ENCODE peak calls at places on chromosomes 6 and 20, in ten cellular contexts. One of them, this sample, is unnamed.

GRCh38 chr6:41571066-41571780 is 25.0 kb downstream of the FOXP4 start:
- DNase-seq in HCT116: no peak
- DNase-seq in upper lobe of right lung: no peak
- DNase-seq in breast epithelium: no peak
- DNase-seq in transverse colon: no peak
- DNase-seq in CD8-positive, alpha-beta T cell: no peak
- DNase-seq in OCI-LY7: no peak
- DNase-seq in mesendoderm: no peak
- DNase-seq in Peyer's patch: no peak
- DNase-seq in IMR-90: no peak
- DNase-seq in this sample: no peak

GRCh38 chr6:27684264-27685211 is 211.6 kb upstream of the ZNF184 start:
- DNase-seq in HCT116: peak
- DNase-seq in upper lobe of right lung: no peak
- DNase-seq in breast epithelium: no peak
- DNase-seq in transverse colon: peak
- DNase-seq in CD8-positive, alpha-beta T cell: peak
- DNase-seq in OCI-LY7: peak
- DNase-seq in mesendoderm: peak
- DNase-seq in Peyer's patch: no peak
- DNase-seq in IMR-90: peak
- DNase-seq in this sample: peak

GRCh38 chr6:165049362-165049761 is 260.0 kb downstream of the C6orf118 start:
- DNase-seq in HCT116: peak
- DNase-seq in upper lobe of right lung: no peak
- DNase-seq in breast epithelium: no peak
- DNase-seq in transverse colon: no peak
- DNase-seq in CD8-positive, alpha-beta T cell: no peak
- DNase-seq in OCI-LY7: peak
- DNase-seq in mesendoderm: peak
- DNase-seq in Peyer's patch: no peak
- DNase-seq in IMR-90: no peak
- DNase-seq in this sample: no peak

GRCh38 chr6:85866373-85866740 is 223.7 kb upstream of the SYNCRIP start:
- DNase-seq in HCT116: no peak
- DNase-seq in upper lobe of right lung: no peak
- DNase-seq in breast epithelium: no peak
- DNase-seq in transverse colon: no peak
- DNase-seq in CD8-positive, alpha-beta T cell: no peak
- DNase-seq in OCI-LY7: no peak
- DNase-seq in mesendoderm: no peak
- DNase-seq in Peyer's patch: no peak
- DNase-seq in IMR-90: peak
- DNase-seq in this sample: no peak

GRCh38 chr6:11008821-11009220 is 35.3 kb downstream of the ELOVL2 start:
- DNase-seq in HCT116: no peak
- DNase-seq in upper lobe of right lung: no peak
- DNase-seq in breast epithelium: no peak
- DNase-seq in transverse colon: no peak
- DNase-seq in CD8-positive, alpha-beta T cell: no peak
- DNase-seq in OCI-LY7: no peak
- DNase-seq in mesendoderm: no peak
- DNase-seq in Peyer's patch: no peak
- DNase-seq in IMR-90: peak
- DNase-seq in this sample: no peak

GRCh38 chr6:136226027-136226673 is 24.0 kb downstream of the MTFR2 start:
- DNase-seq in HCT116: peak
- DNase-seq in upper lobe of right lung: no peak
- DNase-seq in breast epithelium: peak
- DNase-seq in transverse colon: peak
- DNase-seq in CD8-positive, alpha-beta T cell: peak
- DNase-seq in OCI-LY7: peak
- DNase-seq in mesendoderm: peak
- DNase-seq in Peyer's patch: no peak
- DNase-seq in IMR-90: peak
- DNase-seq in this sample: peak

GRCh38 chr6:14584450-14584849 is 466.9 kb downstream of the CD83 start:
- DNase-seq in HCT116: no peak
- DNase-seq in upper lobe of right lung: no peak
- DNase-seq in breast epithelium: no peak
- DNase-seq in transverse colon: peak
- DNase-seq in CD8-positive, alpha-beta T cell: no peak
- DNase-seq in OCI-LY7: no peak
- DNase-seq in mesendoderm: no peak
- DNase-seq in Peyer's patch: no peak
- DNase-seq in IMR-90: peak
- DNase-seq in this sample: no peak

GRCh38 chr6:88619951-88620350 is 343.5 kb downstream of the RNGTT start:
- DNase-seq in HCT116: no peak
- DNase-seq in upper lobe of right lung: no peak
- DNase-seq in breast epithelium: no peak
- DNase-seq in transverse colon: no peak
- DNase-seq in CD8-positive, alpha-beta T cell: no peak
- DNase-seq in OCI-LY7: peak
- DNase-seq in mesendoderm: no peak
- DNase-seq in Peyer's patch: no peak
- DNase-seq in IMR-90: no peak
- DNase-seq in this sample: no peak

DNA sequence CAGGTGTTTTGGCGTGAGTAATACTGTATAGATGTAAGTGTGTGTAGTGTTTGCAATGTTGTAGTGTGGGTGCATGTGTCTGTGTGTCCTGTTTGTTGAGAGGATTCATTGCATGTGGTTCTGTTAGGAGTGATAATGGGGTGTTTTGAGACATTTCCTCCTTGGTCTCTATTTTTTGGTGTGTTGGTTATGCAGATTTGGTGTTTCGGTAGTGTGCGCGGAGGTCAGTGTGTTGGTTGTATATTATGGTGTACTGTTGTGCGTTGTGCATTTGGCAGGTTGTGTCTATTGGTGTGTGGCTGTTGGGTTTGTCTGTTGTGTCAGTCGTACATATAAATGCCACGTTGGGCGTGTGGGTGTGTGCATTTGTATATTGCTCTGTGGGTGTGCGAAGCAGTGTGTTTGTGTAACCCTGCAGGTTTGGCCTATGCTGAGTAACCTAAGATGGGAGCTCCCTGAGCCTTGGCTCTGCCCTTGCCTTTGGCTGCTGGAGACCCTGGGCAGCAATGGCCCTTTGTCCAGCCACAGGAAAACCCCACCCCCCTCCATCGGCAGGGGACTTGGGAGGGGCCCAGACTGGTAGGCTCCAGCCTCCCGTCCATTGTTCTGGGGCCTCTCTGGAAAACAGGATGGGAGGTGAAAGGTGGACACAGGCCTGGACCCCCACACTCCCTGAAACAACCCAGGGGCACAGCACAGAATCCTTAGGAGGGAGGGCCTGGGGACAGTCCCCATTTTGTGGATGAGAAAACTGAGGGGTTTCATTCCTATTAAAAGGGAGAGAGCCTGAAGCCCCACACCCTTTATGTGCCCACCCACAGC is 10.3 kb upstream of the ID1 start:
- DNase-seq in HCT116: no peak
- DNase-seq in upper lobe of right lung: no peak
- DNase-seq in breast epithelium: no peak
- DNase-seq in transverse colon: peak
- DNase-seq in CD8-positive, alpha-beta T cell: no peak
- DNase-seq in OCI-LY7: no peak
- DNase-seq in mesendoderm: peak
- DNase-seq in Peyer's patch: no peak
- DNase-seq in IMR-90: no peak
- DNase-seq in this sample: no peak
- H3K27ac ChIP-seq in HCT116: peak
- H3K27ac ChIP-seq in upper lobe of right lung: peak
- H3K27ac ChIP-seq in breast epithelium: peak
- H3K27ac ChIP-seq in transverse colon: peak
- H3K27ac ChIP-seq in CD8-positive, alpha-beta T cell: no peak
- H3K27ac ChIP-seq in OCI-LY7: no peak
- H3K27ac ChIP-seq in mesendoderm: peak
- H3K27ac ChIP-seq in Peyer's patch: no peak
- H3K27ac ChIP-seq in IMR-90: peak
- H3K27ac ChIP-seq in this sample: no peak

GRCh38 chr6:21601341-21601740 is 7.8 kb downstream of the SOX4 start:
- DNase-seq in HCT116: no peak
- DNase-seq in upper lobe of right lung: no peak
- DNase-seq in breast epithelium: no peak
- DNase-seq in transverse colon: no peak
- DNase-seq in CD8-positive, alpha-beta T cell: no peak
- DNase-seq in OCI-LY7: no peak
- DNase-seq in mesendoderm: no peak
- DNase-seq in Peyer's patch: no peak
- DNase-seq in IMR-90: no peak
- DNase-seq in this sample: no peak

GRCh38 chr6:21597706-21598273 is 4.2 kb downstream of the SOX4 start:
- DNase-seq in HCT116: no peak
- DNase-seq in upper lobe of right lung: no peak
- DNase-seq in breast epithelium: peak
- DNase-seq in transverse colon: peak
- DNase-seq in CD8-positive, alpha-beta T cell: no peak
- DNase-seq in OCI-LY7: no peak
- DNase-seq in mesendoderm: no peak
- DNase-seq in Peyer's patch: no peak
- DNase-seq in IMR-90: no peak
- DNase-seq in this sample: no peak

GRCh38 chr6:21598662-21599061 is 5.1 kb downstream of the SOX4 start:
- DNase-seq in HCT116: no peak
- DNase-seq in upper lobe of right lung: no peak
- DNase-seq in breast epithelium: peak
- DNase-seq in transverse colon: no peak
- DNase-seq in CD8-positive, alpha-beta T cell: no peak
- DNase-seq in OCI-LY7: peak
- DNase-seq in mesendoderm: no peak
- DNase-seq in Peyer's patch: no peak
- DNase-seq in IMR-90: no peak
- DNase-seq in this sample: no peak

GRCh38 chr6:21597243-21597682 is 3.7 kb downstream of the SOX4 start:
- DNase-seq in HCT116: no peak
- DNase-seq in upper lobe of right lung: no peak
- DNase-seq in breast epithelium: no peak
- DNase-seq in transverse colon: no peak
- DNase-seq in CD8-positive, alpha-beta T cell: no peak
- DNase-seq in OCI-LY7: no peak
- DNase-seq in mesendoderm: no peak
- DNase-seq in Peyer's patch: no peak
- DNase-seq in IMR-90: no peak
- DNase-seq in this sample: no peak

DNA sequence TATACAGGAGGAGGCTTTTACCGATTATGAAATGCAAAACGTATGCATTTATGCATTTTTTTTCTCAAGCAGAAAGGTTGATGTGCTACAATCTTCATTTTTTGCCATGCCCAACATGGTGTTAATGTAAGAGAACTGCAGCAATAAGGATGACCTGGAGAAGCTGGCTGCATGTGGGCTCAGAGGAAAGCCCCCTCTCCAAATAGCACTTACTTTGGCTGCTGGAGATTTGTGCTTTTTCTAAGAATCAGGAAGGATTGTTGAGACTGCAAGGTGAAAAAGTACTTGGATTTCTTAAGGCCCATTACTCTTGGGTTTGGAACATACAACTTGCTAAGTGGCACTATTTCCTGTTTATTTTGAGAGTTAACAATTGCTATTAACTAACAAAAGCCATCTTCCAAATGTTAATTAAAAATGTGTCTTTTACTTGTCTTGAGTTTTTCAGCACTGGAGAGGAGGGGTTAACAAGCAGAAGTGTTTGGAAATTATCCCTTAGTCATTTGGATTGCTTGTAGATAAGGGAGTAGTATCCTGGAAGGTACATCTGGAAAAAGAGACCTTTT is 5.6 kb downstream of the SOX4 start:
- DNase-seq in HCT116: no peak
- DNase-seq in upper lobe of right lung: no peak
- DNase-seq in breast epithelium: no peak
- DNase-seq in transverse colon: no peak
- DNase-seq in CD8-positive, alpha-beta T cell: no peak
- DNase-seq in OCI-LY7: no peak
- DNase-seq in mesendoderm: no peak
- DNase-seq in Peyer's patch: no peak
- DNase-seq in IMR-90: no peak
- DNase-seq in this sample: no peak
- H3K4me3 ChIP-seq in HCT116: no peak
- H3K4me3 ChIP-seq in upper lobe of right lung: peak
- H3K4me3 ChIP-seq in breast epithelium: peak
- H3K4me3 ChIP-seq in transverse colon: no peak
- H3K4me3 ChIP-seq in CD8-positive, alpha-beta T cell: no peak
- H3K4me3 ChIP-seq in OCI-LY7: peak
- H3K4me3 ChIP-seq in mesendoderm: no peak
- H3K4me3 ChIP-seq in Peyer's patch: no peak
- H3K4me3 ChIP-seq in IMR-90: no peak
- H3K4me3 ChIP-seq in this sample: no peak

GRCh38 chr6:169906004-169906740 is 154.8 kb downstream of the ERMARD start:
- DNase-seq in HCT116: no peak
- DNase-seq in upper lobe of right lung: no peak
- DNase-seq in breast epithelium: no peak
- DNase-seq in transverse colon: no peak
- DNase-seq in CD8-positive, alpha-beta T cell: no peak
- DNase-seq in OCI-LY7: peak
- DNase-seq in mesendoderm: no peak
- DNase-seq in Peyer's patch: no peak
- DNase-seq in IMR-90: no peak
- DNase-seq in this sample: no peak
- H3K27ac ChIP-seq in HCT116: no peak
- H3K27ac ChIP-seq in upper lobe of right lung: peak
- H3K27ac ChIP-seq in breast epithelium: no peak
- H3K27ac ChIP-seq in transverse colon: no peak
- H3K27ac ChIP-seq in CD8-positive, alpha-beta T cell: no peak
- H3K27ac ChIP-seq in OCI-LY7: no peak
- H3K27ac ChIP-seq in mesendoderm: no peak
- H3K27ac ChIP-seq in Peyer's patch: no peak
- H3K27ac ChIP-seq in IMR-90: no peak
- H3K27ac ChIP-seq in this sample: no peak

GRCh38 chr20:4013041-4013440 is 2.3 kb downstream of the RNF24 start:
- DNase-seq in HCT116: no peak
- DNase-seq in upper lobe of right lung: no peak
- DNase-seq in breast epithelium: no peak
- DNase-seq in transverse colon: no peak
- DNase-seq in CD8-positive, alpha-beta T cell: no peak
- DNase-seq in OCI-LY7: no peak
- DNase-seq in mesendoderm: no peak
- DNase-seq in Peyer's patch: no peak
- DNase-seq in IMR-90: no peak
- DNase-seq in this sample: no peak

GRCh38 chr20:4011226-4011975 is 4.0 kb downstream of the RNF24 start:
- DNase-seq in HCT116: no peak
- DNase-seq in upper lobe of right lung: no peak
- DNase-seq in breast epithelium: no peak
- DNase-seq in transverse colon: no peak
- DNase-seq in CD8-positive, alpha-beta T cell: no peak
- DNase-seq in OCI-LY7: peak
- DNase-seq in mesendoderm: no peak
- DNase-seq in Peyer's patch: no peak
- DNase-seq in IMR-90: peak
- DNase-seq in this sample: no peak

GRCh38 chr20:4016349-4017050 is 1.1 kb upstream of the RNF24 start:
- DNase-seq in HCT116: no peak
- DNase-seq in upper lobe of right lung: no peak
- DNase-seq in breast epithelium: no peak
- DNase-seq in transverse colon: no peak
- DNase-seq in CD8-positive, alpha-beta T cell: no peak
- DNase-seq in OCI-LY7: no peak
- DNase-seq in mesendoderm: no peak
- DNase-seq in Peyer's patch: no peak
- DNase-seq in IMR-90: no peak
- DNase-seq in this sample: no peak

GRCh38 chr20:4012631-4013030 is 2.7 kb downstream of the RNF24 start:
- DNase-seq in HCT116: no peak
- DNase-seq in upper lobe of right lung: no peak
- DNase-seq in breast epithelium: no peak
- DNase-seq in transverse colon: no peak
- DNase-seq in CD8-positive, alpha-beta T cell: no peak
- DNase-seq in OCI-LY7: no peak
- DNase-seq in mesendoderm: no peak
- DNase-seq in Peyer's patch: no peak
- DNase-seq in IMR-90: peak
- DNase-seq in this sample: no peak

DNA sequence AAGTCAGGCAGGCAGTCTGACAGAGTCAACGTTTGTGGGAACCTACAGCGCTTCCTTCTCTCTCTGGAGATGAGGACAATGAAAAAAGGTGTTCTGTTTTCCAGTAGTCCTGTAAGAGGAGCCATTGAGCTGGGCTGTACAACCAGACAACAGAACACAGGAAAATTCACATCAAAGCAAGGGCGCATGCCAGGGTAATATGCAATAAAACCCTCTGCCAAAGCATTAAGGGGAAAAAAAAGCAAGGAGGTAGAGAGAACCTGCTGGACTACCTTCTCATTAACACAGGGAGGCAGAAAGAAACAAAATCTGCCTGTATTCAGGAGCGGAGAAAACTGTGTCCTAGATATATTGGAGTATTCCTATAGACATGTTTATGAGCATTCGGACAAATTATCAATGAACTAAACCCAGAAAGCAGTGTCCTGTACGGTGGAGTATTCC is 1.3 kb downstream of the RNF24 start:
- DNase-seq in HCT116: peak
- DNase-seq in upper lobe of right lung: no peak
- DNase-seq in breast epithelium: peak
- DNase-seq in transverse colon: peak
- DNase-seq in CD8-positive, alpha-beta T cell: peak
- DNase-seq in OCI-LY7: peak
- DNase-seq in mesendoderm: peak
- DNase-seq in Peyer's patch: no peak
- DNase-seq in IMR-90: peak
- DNase-seq in this sample: no peak
- H3K4me3 ChIP-seq in HCT116: peak
- H3K4me3 ChIP-seq in upper lobe of right lung: peak
- H3K4me3 ChIP-seq in breast epithelium: peak
- H3K4me3 ChIP-seq in transverse colon: no peak
- H3K4me3 ChIP-seq in CD8-positive, alpha-beta T cell: peak
- H3K4me3 ChIP-seq in OCI-LY7: no peak
- H3K4me3 ChIP-seq in mesendoderm: peak
- H3K4me3 ChIP-seq in Peyer's patch: no peak
- H3K4me3 ChIP-seq in IMR-90: peak
- H3K4me3 ChIP-seq in this sample: peak

This sample was measured in CD4-positive, CD25-positive, alpha-beta regulatory T cell.